ENCODE peak calls at places on chromosomes 4 and X, in five cellular contexts. P is stimulated activated CD4-positive, alpha-beta T cell treated with anti-CD3 and anti-CD28 coated beads, TNF-alpha, amount 100 ng/mL, for 4 hours; B is HEK293T; S is T-helper 1 cell; V is kidney. U is an unnamed sample.

GRCh38 chr4:81031389-81032173 is 1.1 kb downstream of the BMP3 start:
- DNase-seq in P (no peak), S (no peak), B (no peak), V (no peak), U (peak; percentile 8)

GRCh38 chr4:97576955-97577354 is 566.3 kb downstream of the STPG2 start:
- DNase-seq in P (no peak), B (no peak), S (no peak), V (no peak), U (peak; percentile 1)

GRCh38 chrX:118536687-118537461 is 41.3 kb downstream of the DOCK11 start:
- DNase-seq in B (peak; percentile 59), V (no peak), S (peak; percentile 14), P (no peak), U (no peak)

GRCh38 chr4:99104153-99104552 is 15.6 kb upstream of the ADH5 start:
- DNase-seq in P (no peak), B (no peak), V (no peak), S (no peak), U (no peak)

GRCh38 chr4:38765391-38765790 is 17.4 kb downstream of the TLR10 start:
- DNase-seq in B (no peak), P (no peak), S (no peak), V (no peak), U (no peak)

GRCh38 chrX:130680164-130681035 is 222.6 kb downstream of the ENOX2 start:
- DNase-seq in S (no peak), B (no peak), V (no peak), P (no peak), U (no peak)

GRCh38 chrX:3639236-3639635 is 74.2 kb downstream of the PRKX start:
- DNase-seq in B (no peak), V (no peak), P (no peak), S (no peak), U (no peak)

GRCh38 chr4:95158626-95159025 is 390.1 kb downstream of the UNC5C start:
- DNase-seq in S (no peak), B (no peak), P (no peak), V (no peak), U (no peak)

GRCh38 chrX:88613338-88613737 is 133.7 kb upstream of the CPXCR1 start:
- DNase-seq in B (peak; percentile 7), V (no peak), P (no peak), S (no peak), U (no peak)

GRCh38 chr4:78227411-78228057 is 170.4 kb downstream of the FRAS1 start:
- DNase-seq in P (no peak), S (no peak), B (no peak), V (no peak), U (no peak)

GRCh38 chr4:158074851-158075250 is 98.0 kb downstream of the GASK1B start:
- DNase-seq in V (no peak), B (no peak), P (no peak), S (no peak), U (no peak)

GRCh38 chr4:1234296-1234695 is 14.6 kb downstream of the CTBP1 start:
- DNase-seq in S (no peak), P (no peak), V (peak; percentile 50), B (no peak), U (no peak)

GRCh38 chr4:8539661-8540060 is 40.5 kb upstream of the GPR78 start:
- DNase-seq in B (no peak), V (peak; percentile 33), S (no peak), P (no peak), U (no peak)

GRCh38 chrX:19715711-19716638 is 171.4 kb downstream of the SH3KBP1 start:
- DNase-seq in B (no peak), P (no peak), S (no peak), V (no peak), U (peak; percentile 59)

GRCh38 chr4:6338175-6338950 is 68.7 kb downstream of the WFS1 start:
- DNase-seq in P (no peak), S (no peak), V (peak; percentile 69), B (no peak), U (no peak)

GRCh38 chr4:81032805-81033684 is 2.5 kb downstream of the BMP3 start:
- DNase-seq in P (no peak), S (no peak), V (no peak), B (no peak), U (peak; percentile 8)

GRCh38 chr4:4599886-4600285 is 58.0 kb upstream of the STX18 start:
- DNase-seq in S (no peak), B (no peak), V (no peak), P (no peak), U (peak; percentile 85)

GRCh38 chrX:38817004-38817703 is 15.9 kb downstream of the MID1IP1 start:
- DNase-seq in B (no peak), V (no peak), S (no peak), P (no peak), U (no peak)

GRCh38 chr4:8021796-8022195 is 82.1 kb upstream of the AFAP1 start:
- DNase-seq in S (no peak), B (no peak), V (no peak), P (no peak), U (no peak)

GRCh38 chr4:74536557-74536956 is 91.6 kb downstream of the AREG start:
- DNase-seq in P (no peak), S (no peak), B (no peak), V (no peak), U (no peak)